ENCODE peak calls at places on chromosomes 1 and 21, in nine cellular contexts. V is fibroblast of lung, B is GM10248, E is transverse colon, K is activated B cell treated with CpG ODN at 0.5 μM for 24 hours, X is H1, C is right atrium auricular region, D is colonic mucosa, O is nephron progenitor cell. Z is an unnamed sample.

GRCh38 chr1:3021801-3022401 is 634 bp downstream of the ACTRT2 start:
- DNase-seq in X (no peak), B (no peak), V (no peak), O (no peak), K (no peak), C (no peak), D (no peak), E (peak), Z (no peak)

GRCh38 chr21:34229361-34229760 is 134.4 kb upstream of the KCNE2 start:
- DNase-seq in X (no peak), O (no peak), K (no peak), V (no peak), C (no peak), B (no peak), E (no peak), D (no peak), Z (no peak)

GRCh38 chr21:30444204-30444603 is 4.1 kb downstream of the KRTAP15-1 start:
- DNase-seq in X (no peak), C (no peak), V (no peak), O (no peak), D (no peak), K (no peak), B (no peak), E (no peak), Z (no peak)

GRCh38 chr1:231124746-231125145 is 37.1 kb upstream of the TRIM67 start:
- DNase-seq in O (no peak), X (no peak), V (no peak), C (no peak), D (no peak), E (no peak), K (no peak), B (no peak), Z (no peak)

GRCh38 chr1:248828845-248829244 is 3.1 kb upstream of the SH3BP5L start:
- DNase-seq in K (no peak), B (no peak), V (peak), E (no peak), D (no peak), O (no peak), C (no peak), X (no peak), Z (no peak)

GRCh38 chr1:187244623-187245022 is 415.9 kb downstream of the PLA2G4A start:
- DNase-seq in E (no peak), V (peak), C (no peak), X (no peak), O (no peak), K (no peak), B (no peak), D (no peak), Z (no peak)

GRCh38 chr1:108719654-108720435 is 7.1 kb downstream of the FNDC7 start:
- DNase-seq in B (no peak), E (no peak), V (peak), D (no peak), O (no peak), X (no peak), C (peak), K (no peak), Z (no peak)

GRCh38 chr1:16447641-16448040 is 7.1 kb downstream of the NECAP2 start:
- DNase-seq in O (no peak), C (no peak), D (no peak), B (no peak), K (no peak), X (no peak), V (no peak), E (no peak), Z (no peak)

GRCh38 chr1:1779691-1780597 is 1.7 kb upstream of the NADK start:
- DNase-seq in V (peak), E (peak), B (peak), O (no peak), X (peak), K (peak), D (peak), C (peak), Z (peak)

GRCh38 chr1:28062806-28063205 is 25.6 kb downstream of the EYA3 start:
- DNase-seq in D (no peak), X (no peak), B (no peak), C (no peak), O (no peak), E (no peak), V (peak), K (no peak), Z (peak)

GRCh38 chr1:119093721-119094120 is 46.7 kb downstream of the WARS2 start:
- DNase-seq in K (no peak), D (no peak), C (no peak), X (no peak), E (no peak), B (no peak), V (peak), O (no peak), Z (no peak)

GRCh38 chr1:82013702-82014101 is 213.0 kb downstream of the ADGRL2 start:
- DNase-seq in V (no peak), B (no peak), D (no peak), C (no peak), K (no peak), O (no peak), E (no peak), X (no peak), Z (no peak)

GRCh38 chr1:158027485-158027884 is 34.0 kb downstream of the KIRREL1 start:
- DNase-seq in X (no peak), V (no peak), D (no peak), K (no peak), C (no peak), E (no peak), B (no peak), O (no peak), Z (no peak)

GRCh38 chr1:111656093-111657017 is 36.8 kb downstream of the RAP1A start:
- DNase-seq in V (peak), K (no peak), E (peak), X (no peak), B (no peak), O (peak), C (no peak), D (peak), Z (no peak)

GRCh38 chr1:16998589-16998988 is 13.1 kb downstream of the ATP13A2 start:
- DNase-seq in D (no peak), O (no peak), V (no peak), E (no peak), B (no peak), C (no peak), X (no peak), K (no peak), Z (no peak)

GRCh38 chr1:78079580-78079979 is 33.8 kb downstream of the GIPC2 start:
- DNase-seq in X (no peak), B (no peak), K (no peak), D (no peak), V (peak), O (no peak), C (no peak), E (no peak), Z (no peak)

GRCh38 chr1:179175011-179175934 is 54.2 kb downstream of the ABL2 start:
- DNase-seq in B (no peak), K (no peak), O (no peak), X (no peak), C (no peak), D (no peak), V (peak), E (no peak), Z (no peak)

GRCh38 chr1:86975993-86976392 is 61.6 kb downstream of the HS2ST1 start:
- DNase-seq in O (no peak), B (no peak), E (no peak), V (no peak), K (no peak), X (no peak), C (no peak), D (no peak), Z (no peak)

GRCh38 chr1:19872190-19872589 is 10.0 kb upstream of the OTUD3 start:
- DNase-seq in X (no peak), C (no peak), O (no peak), E (peak), D (peak), V (no peak), K (no peak), B (no peak), Z (no peak)

GRCh38 chr21:21714396-21714795 is 716.2 kb downstream of the NCAM2 start:
- DNase-seq in V (peak), K (no peak), C (no peak), O (no peak), B (no peak), X (no peak), E (no peak), D (no peak), Z (no peak)

DNA sequence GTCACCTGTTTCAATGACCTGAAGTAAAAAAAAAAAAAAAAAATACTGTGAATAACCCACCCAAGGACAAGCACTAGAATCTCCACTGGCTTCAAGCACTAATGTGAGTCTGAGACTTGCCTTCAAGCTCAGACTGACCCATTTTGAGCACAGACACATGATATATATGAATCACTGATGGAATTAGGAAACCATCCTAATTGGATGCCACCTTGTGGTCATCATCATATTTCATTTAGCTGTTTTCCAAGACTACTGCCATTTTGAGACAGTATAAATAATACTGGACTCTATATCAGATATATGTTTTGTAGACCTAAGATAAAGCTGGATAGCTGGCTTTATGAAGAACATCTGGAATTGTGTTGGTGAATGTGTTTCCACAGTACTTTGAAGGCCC is 1232.0 kb downstream of the KCNT2 start:
- DNase-seq in V (peak), C (no peak), O (no peak), B (no peak), D (no peak), X (no peak), E (no peak), K (no peak), Z (no peak)
- TF ChIP-seq CTCF in V (no peak), C (no peak), O (no peak), B (no peak), D (no peak), X (peak), E (no peak), K (no peak), Z (no peak)

DNA sequence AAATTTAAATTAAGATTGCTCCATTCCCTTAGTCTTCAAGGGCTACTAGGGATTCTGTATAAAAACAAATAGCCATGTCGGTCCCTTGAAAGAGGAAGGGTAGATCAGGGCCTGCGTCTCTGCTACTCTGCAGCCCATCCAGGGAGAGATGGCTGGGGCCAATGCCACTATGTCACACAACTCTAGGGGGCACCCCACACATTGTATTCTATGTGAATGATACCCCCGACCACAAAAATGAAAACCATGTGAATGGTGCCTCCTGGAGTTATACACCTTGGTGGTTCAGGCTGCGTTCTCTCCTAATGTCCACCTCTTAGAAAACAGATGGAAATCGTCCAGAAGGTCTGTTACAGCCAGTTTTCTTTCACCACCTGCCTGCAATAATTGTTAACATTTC is 18.0 kb downstream of the PIK3C2B start:
- DNase-seq in E (no peak), D (no peak), C (no peak), B (peak), V (no peak), K (no peak), X (no peak), O (no peak), Z (no peak)
- TF ChIP-seq CTCF in E (no peak), D (no peak), C (no peak), B (no peak), V (no peak), K (no peak), X (peak), O (no peak), Z (no peak)

GRCh38 chr1:213874789-213875188 is 113.0 kb upstream of the PROX1 start:
- DNase-seq in E (no peak), K (no peak), B (no peak), C (no peak), D (no peak), V (no peak), O (no peak), X (no peak), Z (no peak)
- TF ChIP-seq CTCF in E (no peak), K (no peak), B (no peak), C (no peak), D (no peak), V (no peak), O (no peak), X (no peak), Z (no peak)

GRCh38 chr1:9573723-9574122 is 15.0 kb upstream of the TMEM201 start:
- DNase-seq in E (no peak), O (no peak), V (no peak), D (no peak), K (no peak), X (no peak), C (no peak), B (peak), Z (no peak)
- TF ChIP-seq CTCF in E (peak), O (peak), V (peak), D (no peak), K (no peak), X (peak), C (no peak), B (no peak), Z (no peak)

DNA sequence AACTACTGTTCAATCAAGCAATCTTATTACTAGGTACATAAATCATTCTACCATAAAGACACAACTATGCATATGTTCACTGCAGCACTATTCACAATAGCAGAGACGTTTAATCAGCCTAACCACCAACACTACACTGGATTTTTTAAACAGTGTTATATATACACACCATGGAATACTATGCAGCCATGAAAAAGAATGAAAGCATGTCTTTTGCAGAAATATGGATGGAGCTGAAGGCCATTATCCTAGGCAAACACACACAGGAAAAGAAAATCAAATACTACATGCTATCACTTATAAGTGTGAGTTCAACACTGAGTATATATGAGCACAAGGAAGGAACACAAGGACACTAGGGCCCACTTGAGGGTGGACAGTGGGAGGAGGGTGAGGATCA is 159.2 kb downstream of the DPYD start:
- DNase-seq in O (no peak), C (no peak), K (no peak), V (no peak), B (no peak), X (no peak), E (no peak), D (no peak), Z (no peak)
- TF ChIP-seq CTCF in O (no peak), C (no peak), K (no peak), V (no peak), B (no peak), X (no peak), E (no peak), D (no peak), Z (no peak)

DNA sequence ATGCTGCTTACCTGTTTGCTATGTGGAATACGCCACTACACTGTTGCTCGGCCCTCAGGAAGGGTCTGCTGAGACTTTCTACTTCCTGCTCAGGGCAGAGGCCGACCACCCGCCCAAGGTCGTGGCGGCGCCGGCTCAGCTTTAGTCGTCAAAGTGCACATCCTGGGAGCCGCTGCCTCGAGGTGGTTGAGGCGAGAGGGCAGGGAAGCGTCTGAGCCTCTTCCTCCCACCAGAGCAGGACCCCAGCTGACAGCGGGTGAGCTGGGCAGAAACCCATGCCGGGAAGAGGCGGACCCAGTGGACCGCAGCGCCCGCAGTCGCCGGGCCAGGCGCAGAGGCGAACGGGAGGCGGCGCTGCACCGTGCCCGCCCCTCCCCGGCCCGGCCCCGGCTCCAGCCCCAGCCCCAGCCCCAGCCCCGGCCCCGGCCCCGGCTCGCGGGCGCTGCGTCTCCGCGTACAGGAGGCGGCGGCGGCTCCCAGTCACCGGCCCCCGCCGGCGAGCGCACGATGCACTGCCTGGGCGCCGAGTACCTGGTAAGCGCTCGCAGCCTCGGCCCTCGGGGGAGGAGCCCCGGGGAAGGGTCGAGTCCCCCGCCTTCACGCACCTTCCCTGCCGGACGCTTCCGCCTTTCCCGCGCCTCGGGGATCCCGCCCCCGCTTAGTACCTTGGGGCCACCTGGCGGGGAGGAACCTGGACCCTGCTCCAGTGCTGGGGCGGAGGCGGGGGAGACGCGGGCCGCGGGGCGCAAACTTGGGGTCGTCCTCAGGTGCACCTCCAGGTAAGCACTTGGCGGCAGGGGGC is at the start of gene SLC44A3:
- DNase-seq in D (peak), C (no peak), O (peak), X (peak), E (peak), K (no peak), B (no peak), V (peak), Z (no peak)
- TF ChIP-seq CTCF in D (peak), C (peak), O (no peak), X (peak), E (peak), K (no peak), B (peak), V (peak), Z (no peak)